ENCODE peak calls at places on chromosomes 16 and 17, in seven cellular contexts. K is lung; M is nucleus accumbens; Z is activated CD4-positive, CD25-positive, alpha-beta regulatory T cell; L is ovary; W is GM04504; C is T47D. O is an unnamed sample.

GRCh38 chr16:89309438-89310122 is 92.1 kb downstream of the ZNF778 start:
- DNase-seq in M (no peak), C (no peak), K (no peak), Z (no peak), L (no peak), W (no peak), O (no peak)

GRCh38 chr17:59160203-59161025 is 4.9 kb downstream of the PRR11 start:
- DNase-seq in M (no peak), W (no peak), K (no peak), C (no peak), L (no peak), Z (no peak), O (no peak)

GRCh38 chr16:66541388-66542360 is 8.2 kb downstream of the TK2 start:
- DNase-seq in M (no peak), L (no peak), W (no peak), K (no peak), C (no peak), Z (no peak), O (no peak)

GRCh38 chr16:10501016-10501607 is 79.3 kb downstream of the EMP2 start:
- DNase-seq in Z (no peak), C (no peak), K (no peak), M (no peak), L (no peak), W (no peak), O (no peak)

GRCh38 chr16:19911747-19912146 is 27.1 kb upstream of the GPRC5B start:
- DNase-seq in Z (no peak), M (no peak), W (no peak), L (no peak), K (no peak), C (no peak), O (no peak)

GRCh38 chr16:12470311-12471229 is 333.1 kb downstream of the CPPED1 start:
- DNase-seq in Z (no peak), L (peak; percentile 72), M (peak; percentile 23), W (no peak), K (no peak), C (no peak), O (no peak)

GRCh38 chr16:6726621-6727020 is 606.0 kb upstream of the RBFOX1 start:
- DNase-seq in C (no peak), K (no peak), M (no peak), L (no peak), W (no peak), Z (no peak), O (no peak)

GRCh38 chr16:3099732-3100499 is 822 bp upstream of the ZSCAN10 start:
- DNase-seq in W (peak; percentile 55), Z (peak; percentile 83), L (peak; percentile 80), C (peak; percentile 96), K (peak; percentile 92), M (peak; percentile 43), O (peak; percentile 90)

GRCh38 chr17:55743103-55743679 is 7.7 kb upstream of the PCTP start:
- DNase-seq in Z (no peak), C (peak; percentile 67), W (no peak), M (no peak), K (peak; percentile 49), L (no peak), O (no peak)

GRCh38 chr16:9033125-9033830 is 58.2 kb upstream of the HAPSTR1 start:
- DNase-seq in M (peak; percentile 40), K (no peak), Z (no peak), L (peak; percentile 35), W (no peak), C (peak; percentile 84), O (peak; percentile 55)

GRCh38 chr17:79461041-79461440 is 149.8 kb downstream of the RBFOX3 start:
- DNase-seq in L (no peak), K (no peak), Z (no peak), W (no peak), M (no peak), C (no peak), O (no peak)

O was measured in NCI-H460.